ENCODE peak calls at places on chromosomes 13 and 19, in four cellular contexts. One of them, this sample, is unnamed.

GRCh38 chr19:13055213-13056051 is 47.2 kb downstream of the LYL1 start:
- DNase-seq in stimulated activated CD4-positive, alpha-beta T cell treated with anti-CD3 and anti-CD28 coated beads, Interleukin-1b, Interleukin-23, amount 100 ng/mL, for 4 hours: no peak
- DNase-seq in T-helper 2 cell treated with Interferon-gamma antibody and Interleukin-4, amounts not matched to agents 5 μg/mL and 100 μg/mL, for 36 hours: no peak
- DNase-seq in breast epithelium: peak
- DNase-seq in this sample: peak

GRCh38 chr19:30356951-30357579 is 15.1 kb upstream of the ZNF536 start:
- DNase-seq in stimulated activated CD4-positive, alpha-beta T cell treated with anti-CD3 and anti-CD28 coated beads, Interleukin-1b, Interleukin-23, amount 100 ng/mL, for 4 hours: no peak
- DNase-seq in T-helper 2 cell treated with Interferon-gamma antibody and Interleukin-4, amounts not matched to agents 5 μg/mL and 100 μg/mL, for 36 hours: no peak
- DNase-seq in breast epithelium: no peak
- DNase-seq in this sample: no peak

GRCh38 chr13:67117010-67117550 is 113.1 kb downstream of the PCDH9 start:
- DNase-seq in stimulated activated CD4-positive, alpha-beta T cell treated with anti-CD3 and anti-CD28 coated beads, Interleukin-1b, Interleukin-23, amount 100 ng/mL, for 4 hours: no peak
- DNase-seq in T-helper 2 cell treated with Interferon-gamma antibody and Interleukin-4, amounts not matched to agents 5 μg/mL and 100 μg/mL, for 36 hours: no peak
- DNase-seq in breast epithelium: no peak
- DNase-seq in this sample: no peak

GRCh38 chr13:67651908-67652307 is 421.8 kb upstream of the PCDH9 start:
- DNase-seq in stimulated activated CD4-positive, alpha-beta T cell treated with anti-CD3 and anti-CD28 coated beads, Interleukin-1b, Interleukin-23, amount 100 ng/mL, for 4 hours: no peak
- DNase-seq in T-helper 2 cell treated with Interferon-gamma antibody and Interleukin-4, amounts not matched to agents 5 μg/mL and 100 μg/mL, for 36 hours: no peak
- DNase-seq in breast epithelium: no peak
- DNase-seq in this sample: no peak

GRCh38 chr19:7326105-7326877 is 22.4 kb upstream of the ARHGEF18 start:
- DNase-seq in stimulated activated CD4-positive, alpha-beta T cell treated with anti-CD3 and anti-CD28 coated beads, Interleukin-1b, Interleukin-23, amount 100 ng/mL, for 4 hours: no peak
- DNase-seq in T-helper 2 cell treated with Interferon-gamma antibody and Interleukin-4, amounts not matched to agents 5 μg/mL and 100 μg/mL, for 36 hours: no peak
- DNase-seq in breast epithelium: no peak
- DNase-seq in this sample: no peak

GRCh38 chr13:40080676-40081075 is 425.2 kb downstream of the COG6 start:
- DNase-seq in stimulated activated CD4-positive, alpha-beta T cell treated with anti-CD3 and anti-CD28 coated beads, Interleukin-1b, Interleukin-23, amount 100 ng/mL, for 4 hours: no peak
- DNase-seq in T-helper 2 cell treated with Interferon-gamma antibody and Interleukin-4, amounts not matched to agents 5 μg/mL and 100 μg/mL, for 36 hours: no peak
- DNase-seq in breast epithelium: no peak
- DNase-seq in this sample: no peak

GRCh38 chr19:39524495-39524894 is 8.2 kb downstream of the EID2B start:
- DNase-seq in stimulated activated CD4-positive, alpha-beta T cell treated with anti-CD3 and anti-CD28 coated beads, Interleukin-1b, Interleukin-23, amount 100 ng/mL, for 4 hours: no peak
- DNase-seq in T-helper 2 cell treated with Interferon-gamma antibody and Interleukin-4, amounts not matched to agents 5 μg/mL and 100 μg/mL, for 36 hours: no peak
- DNase-seq in breast epithelium: no peak
- DNase-seq in this sample: peak

GRCh38 chr19:18373892-18374629 is 11.9 kb upstream of the GDF15 start:
- DNase-seq in stimulated activated CD4-positive, alpha-beta T cell treated with anti-CD3 and anti-CD28 coated beads, Interleukin-1b, Interleukin-23, amount 100 ng/mL, for 4 hours: peak
- DNase-seq in T-helper 2 cell treated with Interferon-gamma antibody and Interleukin-4, amounts not matched to agents 5 μg/mL and 100 μg/mL, for 36 hours: peak
- DNase-seq in breast epithelium: peak
- DNase-seq in this sample: peak

GRCh38 chr19:11673608-11674041 is 65.1 kb downstream of the ZNF823 start:
- DNase-seq in stimulated activated CD4-positive, alpha-beta T cell treated with anti-CD3 and anti-CD28 coated beads, Interleukin-1b, Interleukin-23, amount 100 ng/mL, for 4 hours: peak
- DNase-seq in T-helper 2 cell treated with Interferon-gamma antibody and Interleukin-4, amounts not matched to agents 5 μg/mL and 100 μg/mL, for 36 hours: no peak
- DNase-seq in breast epithelium: peak
- DNase-seq in this sample: peak

GRCh38 chr19:28847468-28847867 is 365.5 kb downstream of the UQCRFS1 start:
- DNase-seq in stimulated activated CD4-positive, alpha-beta T cell treated with anti-CD3 and anti-CD28 coated beads, Interleukin-1b, Interleukin-23, amount 100 ng/mL, for 4 hours: no peak
- DNase-seq in T-helper 2 cell treated with Interferon-gamma antibody and Interleukin-4, amounts not matched to agents 5 μg/mL and 100 μg/mL, for 36 hours: no peak
- DNase-seq in breast epithelium: no peak
- DNase-seq in this sample: no peak

GRCh38 chr19:46559203-46559602 is 41.9 kb upstream of the CALM3 start:
- DNase-seq in stimulated activated CD4-positive, alpha-beta T cell treated with anti-CD3 and anti-CD28 coated beads, Interleukin-1b, Interleukin-23, amount 100 ng/mL, for 4 hours: no peak
- DNase-seq in T-helper 2 cell treated with Interferon-gamma antibody and Interleukin-4, amounts not matched to agents 5 μg/mL and 100 μg/mL, for 36 hours: no peak
- DNase-seq in breast epithelium: no peak
- DNase-seq in this sample: no peak

GRCh38 chr13:45989607-45990006 is 62.9 kb downstream of the ZC3H13 start:
- DNase-seq in stimulated activated CD4-positive, alpha-beta T cell treated with anti-CD3 and anti-CD28 coated beads, Interleukin-1b, Interleukin-23, amount 100 ng/mL, for 4 hours: no peak
- DNase-seq in T-helper 2 cell treated with Interferon-gamma antibody and Interleukin-4, amounts not matched to agents 5 μg/mL and 100 μg/mL, for 36 hours: no peak
- DNase-seq in breast epithelium: no peak
- DNase-seq in this sample: no peak

GRCh38 chr13:77696006-77696862 is 1.3 kb upstream of the SLAIN1 start:
- DNase-seq in stimulated activated CD4-positive, alpha-beta T cell treated with anti-CD3 and anti-CD28 coated beads, Interleukin-1b, Interleukin-23, amount 100 ng/mL, for 4 hours: no peak
- DNase-seq in T-helper 2 cell treated with Interferon-gamma antibody and Interleukin-4, amounts not matched to agents 5 μg/mL and 100 μg/mL, for 36 hours: no peak
- DNase-seq in breast epithelium: no peak
- DNase-seq in this sample: no peak

GRCh38 chr19:18718846-18719458 is 35.5 kb downstream of the CRTC1 start:
- DNase-seq in stimulated activated CD4-positive, alpha-beta T cell treated with anti-CD3 and anti-CD28 coated beads, Interleukin-1b, Interleukin-23, amount 100 ng/mL, for 4 hours: no peak
- DNase-seq in T-helper 2 cell treated with Interferon-gamma antibody and Interleukin-4, amounts not matched to agents 5 μg/mL and 100 μg/mL, for 36 hours: no peak
- DNase-seq in breast epithelium: no peak
- DNase-seq in this sample: no peak

GRCh38 chr13:99057310-99057975 is 79.6 kb upstream of the DOCK9 start:
- DNase-seq in stimulated activated CD4-positive, alpha-beta T cell treated with anti-CD3 and anti-CD28 coated beads, Interleukin-1b, Interleukin-23, amount 100 ng/mL, for 4 hours: no peak
- DNase-seq in T-helper 2 cell treated with Interferon-gamma antibody and Interleukin-4, amounts not matched to agents 5 μg/mL and 100 μg/mL, for 36 hours: no peak
- DNase-seq in breast epithelium: no peak
- DNase-seq in this sample: no peak

GRCh38 chr13:41402695-41403511 is 54.4 kb upstream of the RGCC start:
- DNase-seq in stimulated activated CD4-positive, alpha-beta T cell treated with anti-CD3 and anti-CD28 coated beads, Interleukin-1b, Interleukin-23, amount 100 ng/mL, for 4 hours: no peak
- DNase-seq in T-helper 2 cell treated with Interferon-gamma antibody and Interleukin-4, amounts not matched to agents 5 μg/mL and 100 μg/mL, for 36 hours: no peak
- DNase-seq in breast epithelium: no peak
- DNase-seq in this sample: no peak

GRCh38 chr19:8445488-8446001 is 770 bp downstream of the HNRNPM start:
- DNase-seq in stimulated activated CD4-positive, alpha-beta T cell treated with anti-CD3 and anti-CD28 coated beads, Interleukin-1b, Interleukin-23, amount 100 ng/mL, for 4 hours: peak
- DNase-seq in T-helper 2 cell treated with Interferon-gamma antibody and Interleukin-4, amounts not matched to agents 5 μg/mL and 100 μg/mL, for 36 hours: peak
- DNase-seq in breast epithelium: peak
- DNase-seq in this sample: peak

GRCh38 chr13:113842336-113843062 is 21.4 kb downstream of the GAS6 start:
- DNase-seq in stimulated activated CD4-positive, alpha-beta T cell treated with anti-CD3 and anti-CD28 coated beads, Interleukin-1b, Interleukin-23, amount 100 ng/mL, for 4 hours: no peak
- DNase-seq in T-helper 2 cell treated with Interferon-gamma antibody and Interleukin-4, amounts not matched to agents 5 μg/mL and 100 μg/mL, for 36 hours: no peak
- DNase-seq in breast epithelium: no peak
- DNase-seq in this sample: peak

GRCh38 chr19:14479985-14480694 is 5.0 kb upstream of the PTGER1 start:
- DNase-seq in stimulated activated CD4-positive, alpha-beta T cell treated with anti-CD3 and anti-CD28 coated beads, Interleukin-1b, Interleukin-23, amount 100 ng/mL, for 4 hours: peak
- DNase-seq in T-helper 2 cell treated with Interferon-gamma antibody and Interleukin-4, amounts not matched to agents 5 μg/mL and 100 μg/mL, for 36 hours: peak
- DNase-seq in breast epithelium: no peak
- DNase-seq in this sample: peak

GRCh38 chr19:50910722-50911121 is 473 bp downstream of the KLK4 start:
- DNase-seq in stimulated activated CD4-positive, alpha-beta T cell treated with anti-CD3 and anti-CD28 coated beads, Interleukin-1b, Interleukin-23, amount 100 ng/mL, for 4 hours: no peak
- DNase-seq in T-helper 2 cell treated with Interferon-gamma antibody and Interleukin-4, amounts not matched to agents 5 μg/mL and 100 μg/mL, for 36 hours: no peak
- DNase-seq in breast epithelium: no peak
- DNase-seq in this sample: no peak

GRCh38 chr13:45196622-45197021 is 4.2 kb downstream of the KCTD4 start:
- DNase-seq in stimulated activated CD4-positive, alpha-beta T cell treated with anti-CD3 and anti-CD28 coated beads, Interleukin-1b, Interleukin-23, amount 100 ng/mL, for 4 hours: no peak
- DNase-seq in T-helper 2 cell treated with Interferon-gamma antibody and Interleukin-4, amounts not matched to agents 5 μg/mL and 100 μg/mL, for 36 hours: no peak
- DNase-seq in breast epithelium: no peak
- DNase-seq in this sample: no peak

GRCh38 chr13:59024434-59024833 is 1139.3 kb downstream of the DIAPH3 start:
- DNase-seq in stimulated activated CD4-positive, alpha-beta T cell treated with anti-CD3 and anti-CD28 coated beads, Interleukin-1b, Interleukin-23, amount 100 ng/mL, for 4 hours: no peak
- DNase-seq in T-helper 2 cell treated with Interferon-gamma antibody and Interleukin-4, amounts not matched to agents 5 μg/mL and 100 μg/mL, for 36 hours: no peak
- DNase-seq in breast epithelium: no peak
- DNase-seq in this sample: no peak

GRCh38 chr13:87798536-87798935 is 127.4 kb downstream of the SLITRK5 start:
- DNase-seq in stimulated activated CD4-positive, alpha-beta T cell treated with anti-CD3 and anti-CD28 coated beads, Interleukin-1b, Interleukin-23, amount 100 ng/mL, for 4 hours: no peak
- DNase-seq in T-helper 2 cell treated with Interferon-gamma antibody and Interleukin-4, amounts not matched to agents 5 μg/mL and 100 μg/mL, for 36 hours: no peak
- DNase-seq in breast epithelium: no peak
- DNase-seq in this sample: no peak

GRCh38 chr19:13764101-13764807 is at the start of gene MRI1:
- DNase-seq in stimulated activated CD4-positive, alpha-beta T cell treated with anti-CD3 and anti-CD28 coated beads, Interleukin-1b, Interleukin-23, amount 100 ng/mL, for 4 hours: peak
- DNase-seq in T-helper 2 cell treated with Interferon-gamma antibody and Interleukin-4, amounts not matched to agents 5 μg/mL and 100 μg/mL, for 36 hours: peak
- DNase-seq in breast epithelium: peak
- DNase-seq in this sample: peak

GRCh38 chr19:5170329-5170745 is 170.3 kb downstream of the PTPRS start:
- DNase-seq in stimulated activated CD4-positive, alpha-beta T cell treated with anti-CD3 and anti-CD28 coated beads, Interleukin-1b, Interleukin-23, amount 100 ng/mL, for 4 hours: peak
- DNase-seq in T-helper 2 cell treated with Interferon-gamma antibody and Interleukin-4, amounts not matched to agents 5 μg/mL and 100 μg/mL, for 36 hours: peak
- DNase-seq in breast epithelium: no peak
- DNase-seq in this sample: peak

GRCh38 chr13:73107459-73107858 is 48.7 kb downstream of the KLF5 start:
- DNase-seq in stimulated activated CD4-positive, alpha-beta T cell treated with anti-CD3 and anti-CD28 coated beads, Interleukin-1b, Interleukin-23, amount 100 ng/mL, for 4 hours: no peak
- DNase-seq in T-helper 2 cell treated with Interferon-gamma antibody and Interleukin-4, amounts not matched to agents 5 μg/mL and 100 μg/mL, for 36 hours: no peak
- DNase-seq in breast epithelium: no peak
- DNase-seq in this sample: no peak

GRCh38 chr13:78719367-78719766 is 60.4 kb upstream of the OBI1 start:
- DNase-seq in stimulated activated CD4-positive, alpha-beta T cell treated with anti-CD3 and anti-CD28 coated beads, Interleukin-1b, Interleukin-23, amount 100 ng/mL, for 4 hours: no peak
- DNase-seq in T-helper 2 cell treated with Interferon-gamma antibody and Interleukin-4, amounts not matched to agents 5 μg/mL and 100 μg/mL, for 36 hours: no peak
- DNase-seq in breast epithelium: no peak
- DNase-seq in this sample: no peak

GRCh38 chr19:35513231-35513974 is at the start of gene DMKN:
- DNase-seq in stimulated activated CD4-positive, alpha-beta T cell treated with anti-CD3 and anti-CD28 coated beads, Interleukin-1b, Interleukin-23, amount 100 ng/mL, for 4 hours: no peak
- DNase-seq in T-helper 2 cell treated with Interferon-gamma antibody and Interleukin-4, amounts not matched to agents 5 μg/mL and 100 μg/mL, for 36 hours: no peak
- DNase-seq in breast epithelium: no peak
- DNase-seq in this sample: no peak

GRCh38 chr13:59963827-59964226 is 199.9 kb downstream of the DIAPH3 start:
- DNase-seq in stimulated activated CD4-positive, alpha-beta T cell treated with anti-CD3 and anti-CD28 coated beads, Interleukin-1b, Interleukin-23, amount 100 ng/mL, for 4 hours: no peak
- DNase-seq in T-helper 2 cell treated with Interferon-gamma antibody and Interleukin-4, amounts not matched to agents 5 μg/mL and 100 μg/mL, for 36 hours: no peak
- DNase-seq in breast epithelium: no peak
- DNase-seq in this sample: no peak

GRCh38 chr13:100106705-100107104 is 17.8 kb downstream of the PCCA start:
- DNase-seq in stimulated activated CD4-positive, alpha-beta T cell treated with anti-CD3 and anti-CD28 coated beads, Interleukin-1b, Interleukin-23, amount 100 ng/mL, for 4 hours: no peak
- DNase-seq in T-helper 2 cell treated with Interferon-gamma antibody and Interleukin-4, amounts not matched to agents 5 μg/mL and 100 μg/mL, for 36 hours: no peak
- DNase-seq in breast epithelium: no peak
- DNase-seq in this sample: no peak

GRCh38 chr19:35063940-35064818 is 22.7 kb downstream of the HPN start:
- DNase-seq in stimulated activated CD4-positive, alpha-beta T cell treated with anti-CD3 and anti-CD28 coated beads, Interleukin-1b, Interleukin-23, amount 100 ng/mL, for 4 hours: no peak
- DNase-seq in T-helper 2 cell treated with Interferon-gamma antibody and Interleukin-4, amounts not matched to agents 5 μg/mL and 100 μg/mL, for 36 hours: no peak
- DNase-seq in breast epithelium: no peak
- DNase-seq in this sample: no peak

GRCh38 chr19:35161434-35161743 is 6.9 kb downstream of the FXYD5 start:
- DNase-seq in stimulated activated CD4-positive, alpha-beta T cell treated with anti-CD3 and anti-CD28 coated beads, Interleukin-1b, Interleukin-23, amount 100 ng/mL, for 4 hours: no peak
- DNase-seq in T-helper 2 cell treated with Interferon-gamma antibody and Interleukin-4, amounts not matched to agents 5 μg/mL and 100 μg/mL, for 36 hours: no peak
- DNase-seq in breast epithelium: no peak
- DNase-seq in this sample: no peak

GRCh38 chr19:40802300-40803169 is 3.5 kb downstream of the EGLN2 start:
- DNase-seq in stimulated activated CD4-positive, alpha-beta T cell treated with anti-CD3 and anti-CD28 coated beads, Interleukin-1b, Interleukin-23, amount 100 ng/mL, for 4 hours: no peak
- DNase-seq in T-helper 2 cell treated with Interferon-gamma antibody and Interleukin-4, amounts not matched to agents 5 μg/mL and 100 μg/mL, for 36 hours: no peak
- DNase-seq in breast epithelium: no peak
- DNase-seq in this sample: no peak

GRCh38 chr19:21748088-21748487 is 19.3 kb downstream of the ZNF100 start:
- DNase-seq in stimulated activated CD4-positive, alpha-beta T cell treated with anti-CD3 and anti-CD28 coated beads, Interleukin-1b, Interleukin-23, amount 100 ng/mL, for 4 hours: no peak
- DNase-seq in T-helper 2 cell treated with Interferon-gamma antibody and Interleukin-4, amounts not matched to agents 5 μg/mL and 100 μg/mL, for 36 hours: no peak
- DNase-seq in breast epithelium: no peak
- DNase-seq in this sample: no peak

GRCh38 chr13:99486996-99487395 is 14.3 kb upstream of the TM9SF2 start:
- DNase-seq in stimulated activated CD4-positive, alpha-beta T cell treated with anti-CD3 and anti-CD28 coated beads, Interleukin-1b, Interleukin-23, amount 100 ng/mL, for 4 hours: no peak
- DNase-seq in T-helper 2 cell treated with Interferon-gamma antibody and Interleukin-4, amounts not matched to agents 5 μg/mL and 100 μg/mL, for 36 hours: no peak
- DNase-seq in breast epithelium: no peak
- DNase-seq in this sample: no peak

GRCh38 chr13:64278493-64278892 is 2862.8 kb upstream of the PCDH20 start:
- DNase-seq in stimulated activated CD4-positive, alpha-beta T cell treated with anti-CD3 and anti-CD28 coated beads, Interleukin-1b, Interleukin-23, amount 100 ng/mL, for 4 hours: no peak
- DNase-seq in T-helper 2 cell treated with Interferon-gamma antibody and Interleukin-4, amounts not matched to agents 5 μg/mL and 100 μg/mL, for 36 hours: no peak
- DNase-seq in breast epithelium: no peak
- DNase-seq in this sample: no peak

GRCh38 chr19:8897106-8897505 is 64.9 kb downstream of the MBD3L1 start:
- DNase-seq in stimulated activated CD4-positive, alpha-beta T cell treated with anti-CD3 and anti-CD28 coated beads, Interleukin-1b, Interleukin-23, amount 100 ng/mL, for 4 hours: no peak
- DNase-seq in T-helper 2 cell treated with Interferon-gamma antibody and Interleukin-4, amounts not matched to agents 5 μg/mL and 100 μg/mL, for 36 hours: no peak
- DNase-seq in breast epithelium: no peak
- DNase-seq in this sample: no peak

This sample was measured in aorta.